ENCODE peak calls at places on chromosomes 13 and 19, in ten cellular contexts. One of them, this sample, is unnamed.

GRCh38 chr13:44136693-44137268 is 236.8 kb upstream of the SERP2 start:
- DNase-seq in AG10803: no peak
- DNase-seq in AG04450: no peak
- DNase-seq in foreskin fibroblast: peak
- DNase-seq in astrocyte of the spinal cord: no peak
- DNase-seq in dorsolateral prefrontal cortex: no peak
- DNase-seq in NB4: no peak
- DNase-seq in Caco-2: no peak
- DNase-seq in choroid plexus epithelial cell: no peak
- DNase-seq in lower leg skin: no peak
- DNase-seq in this sample: no peak

GRCh38 chr19:33379151-33379829 is 5.8 kb downstream of the CEBPG start:
- DNase-seq in lower leg skin: no peak
- DNase-seq in AG10803: no peak
- DNase-seq in AG04450: no peak
- DNase-seq in NB4: no peak
- DNase-seq in Caco-2: peak
- DNase-seq in choroid plexus epithelial cell: no peak
- DNase-seq in astrocyte of the spinal cord: no peak
- DNase-seq in dorsolateral prefrontal cortex: no peak
- DNase-seq in foreskin fibroblast: no peak
- DNase-seq in this sample: no peak

GRCh38 chr19:46404884-46405658 is 8.3 kb downstream of the CCDC8 start:
- DNase-seq in lower leg skin: no peak
- DNase-seq in NB4: peak
- DNase-seq in AG04450: no peak
- DNase-seq in AG10803: no peak
- DNase-seq in foreskin fibroblast: peak
- DNase-seq in choroid plexus epithelial cell: peak
- DNase-seq in dorsolateral prefrontal cortex: no peak
- DNase-seq in Caco-2: peak
- DNase-seq in astrocyte of the spinal cord: no peak
- DNase-seq in this sample: peak

GRCh38 chr13:97278395-97279078 is 56.4 kb downstream of the MBNL2 start:
- DNase-seq in Caco-2: no peak
- DNase-seq in foreskin fibroblast: peak
- DNase-seq in NB4: no peak
- DNase-seq in AG04450: no peak
- DNase-seq in choroid plexus epithelial cell: no peak
- DNase-seq in AG10803: peak
- DNase-seq in lower leg skin: no peak
- DNase-seq in astrocyte of the spinal cord: no peak
- DNase-seq in dorsolateral prefrontal cortex: no peak
- DNase-seq in this sample: peak

GRCh38 chr19:9640956-9641355 is 19.9 kb upstream of the ZNF561 start:
- DNase-seq in dorsolateral prefrontal cortex: no peak
- DNase-seq in astrocyte of the spinal cord: no peak
- DNase-seq in NB4: no peak
- DNase-seq in foreskin fibroblast: no peak
- DNase-seq in lower leg skin: no peak
- DNase-seq in AG10803: no peak
- DNase-seq in choroid plexus epithelial cell: no peak
- DNase-seq in Caco-2: no peak
- DNase-seq in AG04450: no peak
- DNase-seq in this sample: no peak

GRCh38 chr13:102312841-102313240 is 89.0 kb downstream of the FGF14 start:
- DNase-seq in choroid plexus epithelial cell: no peak
- DNase-seq in NB4: no peak
- DNase-seq in AG04450: no peak
- DNase-seq in Caco-2: no peak
- DNase-seq in foreskin fibroblast: no peak
- DNase-seq in astrocyte of the spinal cord: no peak
- DNase-seq in lower leg skin: no peak
- DNase-seq in dorsolateral prefrontal cortex: no peak
- DNase-seq in AG10803: no peak
- DNase-seq in this sample: no peak

GRCh38 chr19:17309962-17310461 is 649 bp downstream of the DDA1 start:
- DNase-seq in Caco-2: no peak
- DNase-seq in foreskin fibroblast: no peak
- DNase-seq in choroid plexus epithelial cell: no peak
- DNase-seq in astrocyte of the spinal cord: no peak
- DNase-seq in AG10803: no peak
- DNase-seq in NB4: no peak
- DNase-seq in AG04450: no peak
- DNase-seq in dorsolateral prefrontal cortex: no peak
- DNase-seq in lower leg skin: no peak
- DNase-seq in this sample: no peak

GRCh38 chr13:100650321-100650720 is 24.3 kb downstream of the TMTC4 start:
- DNase-seq in dorsolateral prefrontal cortex: peak
- DNase-seq in AG10803: no peak
- DNase-seq in foreskin fibroblast: no peak
- DNase-seq in lower leg skin: no peak
- DNase-seq in NB4: no peak
- DNase-seq in AG04450: no peak
- DNase-seq in Caco-2: no peak
- DNase-seq in astrocyte of the spinal cord: no peak
- DNase-seq in choroid plexus epithelial cell: no peak
- DNase-seq in this sample: no peak

GRCh38 chr13:112710855-112711527 is 21.2 kb downstream of the ATP11A start:
- DNase-seq in NB4: peak
- DNase-seq in Caco-2: peak
- DNase-seq in dorsolateral prefrontal cortex: no peak
- DNase-seq in lower leg skin: no peak
- DNase-seq in foreskin fibroblast: no peak
- DNase-seq in choroid plexus epithelial cell: no peak
- DNase-seq in astrocyte of the spinal cord: no peak
- DNase-seq in AG04450: no peak
- DNase-seq in AG10803: no peak
- DNase-seq in this sample: no peak

GRCh38 chr13:112852392-112852791 is 116.6 kb upstream of the MCF2L start:
- DNase-seq in astrocyte of the spinal cord: no peak
- DNase-seq in AG10803: no peak
- DNase-seq in NB4: no peak
- DNase-seq in foreskin fibroblast: no peak
- DNase-seq in choroid plexus epithelial cell: no peak
- DNase-seq in lower leg skin: no peak
- DNase-seq in AG04450: no peak
- DNase-seq in Caco-2: no peak
- DNase-seq in dorsolateral prefrontal cortex: no peak
- DNase-seq in this sample: no peak

GRCh38 chr19:47284324-47284899 is 9.7 kb downstream of the INAFM1 start:
- DNase-seq in AG10803: peak
- DNase-seq in dorsolateral prefrontal cortex: no peak
- DNase-seq in lower leg skin: no peak
- DNase-seq in Caco-2: no peak
- DNase-seq in foreskin fibroblast: peak
- DNase-seq in astrocyte of the spinal cord: peak
- DNase-seq in AG04450: peak
- DNase-seq in choroid plexus epithelial cell: peak
- DNase-seq in NB4: peak
- DNase-seq in this sample: peak

DNA sequence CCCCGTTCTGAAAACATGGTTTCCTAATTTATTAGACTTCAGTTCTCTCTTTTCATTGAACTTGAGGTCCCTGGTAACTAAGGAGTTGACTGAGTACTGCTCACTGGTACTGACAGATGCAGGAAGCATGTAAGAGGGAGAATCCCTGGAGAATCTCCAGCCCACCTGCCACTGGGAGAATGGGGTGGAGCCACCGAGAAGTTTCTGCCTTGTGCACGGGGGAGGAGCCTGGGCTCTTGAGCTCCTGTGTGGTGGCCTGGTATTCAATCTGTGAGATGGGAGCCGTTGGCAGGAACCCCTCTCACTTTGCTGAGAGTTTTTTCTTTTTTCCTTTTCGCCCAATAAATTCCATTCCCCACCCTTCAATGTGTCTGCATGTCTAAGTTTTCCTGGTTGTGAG is 13.2 kb upstream of the AKAP11 start:
- DNase-seq in AG04450: no peak
- DNase-seq in Caco-2: no peak
- DNase-seq in foreskin fibroblast: no peak
- DNase-seq in lower leg skin: no peak
- DNase-seq in astrocyte of the spinal cord: no peak
- DNase-seq in NB4: no peak
- DNase-seq in AG10803: no peak
- DNase-seq in dorsolateral prefrontal cortex: no peak
- DNase-seq in choroid plexus epithelial cell: no peak
- DNase-seq in this sample: no peak
- H3K4me3 ChIP-seq in AG04450: no peak
- H3K4me3 ChIP-seq in Caco-2: no peak
- H3K4me3 ChIP-seq in foreskin fibroblast: no peak
- H3K4me3 ChIP-seq in lower leg skin: no peak
- H3K4me3 ChIP-seq in astrocyte of the spinal cord: no peak
- H3K4me3 ChIP-seq in NB4: no peak
- H3K4me3 ChIP-seq in AG10803: no peak
- H3K4me3 ChIP-seq in dorsolateral prefrontal cortex: no peak
- H3K4me3 ChIP-seq in choroid plexus epithelial cell: no peak
- H3K4me3 ChIP-seq in this sample: no peak

DNA sequence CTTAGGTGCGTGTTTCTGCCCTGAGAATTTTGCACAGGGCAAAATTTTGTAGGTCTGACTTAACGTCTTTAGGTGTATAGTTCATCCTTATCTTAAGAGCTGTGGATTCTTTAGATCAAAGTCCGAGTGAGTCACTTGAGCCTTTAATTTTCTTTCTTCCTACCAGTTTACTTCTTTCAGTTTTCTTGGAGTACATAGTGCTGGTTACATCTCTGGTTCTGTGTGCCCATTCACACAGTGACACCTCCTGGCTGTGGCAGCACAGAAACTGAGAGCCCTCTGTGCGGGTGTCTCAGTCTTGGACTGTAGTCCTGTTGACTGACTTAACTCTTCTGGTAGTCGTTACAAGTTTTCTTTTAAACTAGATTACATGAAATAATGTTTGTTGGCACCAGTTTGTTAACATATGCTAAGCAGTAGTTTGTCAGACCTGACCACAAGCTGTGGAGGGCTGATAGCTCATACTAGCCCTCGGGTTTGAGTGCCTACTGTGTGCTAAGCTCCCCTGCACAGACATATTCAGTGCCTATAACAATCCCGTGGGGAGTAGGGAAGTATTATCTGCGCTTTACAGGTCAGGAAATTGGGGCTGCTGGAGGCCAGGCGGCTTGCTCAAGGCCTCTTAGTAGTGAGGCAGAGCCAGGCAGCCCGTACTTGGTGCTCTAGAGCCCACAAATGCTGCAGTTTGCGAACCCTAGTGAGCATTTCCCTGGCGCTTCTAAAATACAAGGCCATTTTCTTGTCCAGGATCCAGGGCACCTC is 1.6 kb downstream of the GATAD2A start:
- DNase-seq in foreskin fibroblast: peak
- DNase-seq in Caco-2: peak
- DNase-seq in astrocyte of the spinal cord: peak
- DNase-seq in lower leg skin: no peak
- DNase-seq in dorsolateral prefrontal cortex: peak
- DNase-seq in choroid plexus epithelial cell: peak
- DNase-seq in AG10803: peak
- DNase-seq in NB4: peak
- DNase-seq in AG04450: no peak
- DNase-seq in this sample: peak
- TF ChIP-seq CTCF in foreskin fibroblast: peak
- TF ChIP-seq CTCF in Caco-2: peak
- TF ChIP-seq CTCF in astrocyte of the spinal cord: peak
- TF ChIP-seq CTCF in lower leg skin: no peak
- TF ChIP-seq CTCF in dorsolateral prefrontal cortex: peak
- TF ChIP-seq CTCF in choroid plexus epithelial cell: peak
- TF ChIP-seq CTCF in AG10803: peak
- TF ChIP-seq CTCF in NB4: no peak
- TF ChIP-seq CTCF in AG04450: peak
- TF ChIP-seq CTCF in this sample: peak

DNA sequence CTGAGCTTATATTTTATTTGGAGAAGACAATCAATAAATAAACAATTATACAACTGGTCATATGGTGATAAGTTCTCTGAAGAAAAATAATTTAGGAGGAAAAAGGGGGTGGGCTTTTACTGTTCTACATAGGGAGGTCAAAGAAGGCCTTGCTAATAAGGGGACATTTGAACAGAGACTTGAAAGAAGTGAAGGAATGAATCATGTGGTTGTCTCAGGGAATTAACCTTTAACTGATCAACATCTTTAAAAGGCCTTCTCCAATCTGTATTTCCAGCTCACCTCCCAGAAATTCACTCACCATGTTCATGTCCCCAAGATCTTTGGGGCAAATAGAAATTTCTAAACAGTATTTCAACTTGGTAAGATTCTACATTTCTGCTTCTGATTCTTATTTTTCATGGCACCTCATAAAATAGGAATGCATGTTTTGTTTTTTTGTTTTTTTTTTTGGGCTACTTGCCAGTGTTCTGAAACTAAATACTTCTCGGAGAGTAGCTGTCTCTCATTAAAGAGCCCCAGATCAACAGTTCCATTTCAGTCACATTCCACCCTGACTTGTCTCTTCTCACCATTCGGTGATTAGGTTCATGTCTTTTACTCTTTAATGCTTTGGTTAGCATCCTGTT is 19.2 kb upstream of the LPAR6 start:
- DNase-seq in foreskin fibroblast: peak
- DNase-seq in lower leg skin: no peak
- DNase-seq in dorsolateral prefrontal cortex: no peak
- DNase-seq in Caco-2: no peak
- DNase-seq in NB4: no peak
- DNase-seq in AG10803: peak
- DNase-seq in AG04450: no peak
- DNase-seq in choroid plexus epithelial cell: peak
- DNase-seq in astrocyte of the spinal cord: peak
- DNase-seq in this sample: peak
- H3K4me3 ChIP-seq in foreskin fibroblast: no peak
- H3K4me3 ChIP-seq in lower leg skin: no peak
- H3K4me3 ChIP-seq in dorsolateral prefrontal cortex: no peak
- H3K4me3 ChIP-seq in Caco-2: no peak
- H3K4me3 ChIP-seq in NB4: no peak
- H3K4me3 ChIP-seq in AG10803: no peak
- H3K4me3 ChIP-seq in AG04450: no peak
- H3K4me3 ChIP-seq in choroid plexus epithelial cell: no peak
- H3K4me3 ChIP-seq in astrocyte of the spinal cord: no peak
- H3K4me3 ChIP-seq in this sample: no peak

DNA sequence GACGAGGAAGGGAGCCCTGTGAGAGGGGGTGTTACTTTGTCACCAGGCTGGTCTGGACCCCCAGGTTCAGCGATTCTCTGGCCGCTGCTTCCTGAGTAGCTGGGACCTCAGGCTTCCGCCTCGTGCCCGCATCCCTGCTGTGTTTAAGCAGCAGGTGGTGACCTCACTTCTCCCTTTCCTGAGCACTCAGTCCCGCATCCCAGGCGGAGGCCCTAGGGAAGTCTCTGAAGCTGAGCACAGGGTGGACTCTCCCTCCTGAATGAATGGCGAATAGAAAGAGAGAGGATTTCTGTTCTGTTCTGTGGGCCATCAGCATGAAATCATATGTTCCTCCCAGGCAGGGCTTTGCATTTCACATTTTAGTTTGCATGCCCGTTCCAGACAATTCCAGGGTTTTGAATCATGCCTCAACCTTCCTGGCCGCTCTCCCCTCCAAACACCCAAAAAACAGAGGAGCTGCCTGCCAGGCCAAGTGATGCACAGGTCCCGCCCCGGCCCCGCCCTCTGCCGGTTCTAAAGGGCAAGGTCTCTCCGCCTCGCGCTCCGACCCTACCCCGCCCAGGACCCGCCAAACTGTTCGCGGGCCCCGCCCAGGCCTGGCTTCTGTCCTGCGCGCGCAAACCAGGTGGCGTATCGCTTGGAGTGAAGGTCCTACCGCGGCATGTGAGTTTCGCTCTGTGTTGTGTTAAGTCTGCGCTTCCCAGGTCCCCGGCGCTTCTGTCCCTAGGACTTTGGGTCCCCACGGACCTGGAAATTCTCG is 35.1 kb upstream of the ZNF808 start:
- DNase-seq in NB4: no peak
- DNase-seq in dorsolateral prefrontal cortex: no peak
- DNase-seq in choroid plexus epithelial cell: no peak
- DNase-seq in astrocyte of the spinal cord: no peak
- DNase-seq in AG04450: no peak
- DNase-seq in lower leg skin: no peak
- DNase-seq in Caco-2: peak
- DNase-seq in foreskin fibroblast: peak
- DNase-seq in AG10803: no peak
- DNase-seq in this sample: no peak
- TF ChIP-seq CTCF in NB4: no peak
- TF ChIP-seq CTCF in dorsolateral prefrontal cortex: no peak
- TF ChIP-seq CTCF in choroid plexus epithelial cell: no peak
- TF ChIP-seq CTCF in astrocyte of the spinal cord: no peak
- TF ChIP-seq CTCF in AG04450: no peak
- TF ChIP-seq CTCF in lower leg skin: no peak
- TF ChIP-seq CTCF in Caco-2: no peak
- TF ChIP-seq CTCF in foreskin fibroblast: no peak
- TF ChIP-seq CTCF in AG10803: no peak
- TF ChIP-seq CTCF in this sample: no peak